ENCODE peak calls at places on chromosomes 5 and 9, in four cellular contexts. One of them, this sample, is unnamed.

GRCh38 chr9:111955048-111955447 is 58.4 kb downstream of the UGCG start:
- DNase-seq in GM12878: no peak
- DNase-seq in fibroblast of lung: no peak
- DNase-seq in HepG2: no peak
- DNase-seq in this sample: no peak

GRCh38 chr5:97231025-97231636 is 48.1 kb upstream of the RIOK2 start:
- DNase-seq in GM12878: peak; percentile 20
- DNase-seq in fibroblast of lung: peak; percentile 71
- DNase-seq in HepG2: peak; percentile 70
- DNase-seq in this sample: peak; percentile 51

GRCh38 chr5:74187757-74188156 is 452.8 kb downstream of the ENC1 start:
- DNase-seq in GM12878: no peak
- DNase-seq in fibroblast of lung: no peak
- DNase-seq in HepG2: no peak
- DNase-seq in this sample: no peak

GRCh38 chr5:74649421-74649973 is 9.0 kb upstream of the ENC1 start:
- DNase-seq in HepG2: no peak
- DNase-seq in GM12878: no peak
- DNase-seq in fibroblast of lung: peak; percentile 71
- DNase-seq in this sample: no peak

GRCh38 chr9:96859461-96860198 is 5.3 kb upstream of the ZNF782 start:
- DNase-seq in HepG2: no peak
- DNase-seq in fibroblast of lung: peak; percentile 71
- DNase-seq in GM12878: no peak
- DNase-seq in this sample: no peak

GRCh38 chr5:97943036-97943435 is 760.0 kb upstream of the RIOK2 start:
- DNase-seq in GM12878: no peak
- DNase-seq in fibroblast of lung: no peak
- DNase-seq in HepG2: no peak
- DNase-seq in this sample: no peak

GRCh38 chr9:36960575-36960955 is 73.5 kb downstream of the PAX5 start:
- DNase-seq in fibroblast of lung: no peak
- DNase-seq in GM12878: no peak
- DNase-seq in HepG2: no peak
- DNase-seq in this sample: no peak

GRCh38 chr5:122311888-122312669 is at the start of gene SNCAIP:
- DNase-seq in fibroblast of lung: peak; percentile 63
- DNase-seq in HepG2: no peak
- DNase-seq in GM12878: no peak
- DNase-seq in this sample: no peak

GRCh38 chr5:150372626-150373025 is 15.1 kb downstream of the TCOF1 start:
- DNase-seq in GM12878: no peak
- DNase-seq in HepG2: no peak
- DNase-seq in fibroblast of lung: no peak
- DNase-seq in this sample: no peak

GRCh38 chr5:10702040-10702629 is 58.9 kb downstream of the DAP start:
- DNase-seq in HepG2: no peak
- DNase-seq in GM12878: no peak
- DNase-seq in fibroblast of lung: peak; percentile 99
- DNase-seq in this sample: no peak

DNA sequence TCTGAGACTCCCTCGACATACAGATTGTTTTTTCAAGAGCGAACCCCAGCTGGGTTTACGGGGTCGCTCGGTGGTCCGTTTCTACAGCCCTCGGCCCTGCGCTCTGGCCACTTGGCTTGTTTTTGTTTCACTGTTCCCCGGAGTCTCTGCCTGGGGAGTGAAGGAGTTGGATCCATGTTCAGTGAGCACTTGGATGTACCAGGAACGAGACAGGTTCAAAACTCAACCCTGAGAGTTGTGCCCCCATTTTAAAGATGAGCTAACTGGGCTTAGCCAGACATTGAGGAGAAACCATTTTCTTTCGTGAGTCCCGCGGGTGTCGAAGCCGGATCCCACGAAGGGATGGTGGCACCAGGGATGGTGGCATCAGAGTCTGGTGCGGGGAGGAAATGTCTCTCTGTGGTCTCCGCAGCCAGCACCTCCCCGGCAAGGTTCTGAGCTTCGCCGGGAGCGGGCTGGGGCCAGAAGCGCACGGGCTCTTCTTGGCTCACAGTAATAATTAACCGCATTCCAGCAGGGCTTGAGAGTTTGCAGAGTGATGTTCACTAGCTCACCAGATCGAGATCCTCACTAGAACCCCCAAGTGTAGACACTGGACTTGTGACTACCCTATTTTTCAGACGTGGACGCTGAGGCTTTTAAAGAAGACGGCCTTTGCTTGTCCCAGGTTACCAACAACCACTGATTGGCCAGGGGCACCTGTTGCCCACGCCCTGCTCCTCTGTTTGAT is 1.0 kb downstream of the MSX2 start:
- DNase-seq in HepG2: no peak
- DNase-seq in fibroblast of lung: peak; percentile 28
- DNase-seq in GM12878: no peak
- DNase-seq in this sample: no peak
- TF ChIP-seq EZH2 in HepG2: no peak
- TF ChIP-seq EZH2 in fibroblast of lung: no peak
- TF ChIP-seq EZH2 in GM12878: no peak
- TF ChIP-seq EZH2 in this sample: no peak

GRCh38 chr9:126057036-126057435 is 269.6 kb upstream of the MVB12B start:
- DNase-seq in fibroblast of lung: no peak
- DNase-seq in GM12878: no peak
- DNase-seq in HepG2: no peak
- DNase-seq in this sample: no peak

GRCh38 chr9:126058631-126059030 is 268.0 kb upstream of the MVB12B start:
- DNase-seq in GM12878: no peak
- DNase-seq in fibroblast of lung: no peak
- DNase-seq in HepG2: no peak
- DNase-seq in this sample: no peak

GRCh38 chr9:126057869-126058467 is 268.7 kb upstream of the MVB12B start:
- DNase-seq in GM12878: no peak
- DNase-seq in HepG2: no peak
- DNase-seq in fibroblast of lung: no peak
- DNase-seq in this sample: no peak

GRCh38 chr9:126056312-126057021 is 270.2 kb upstream of the MVB12B start:
- DNase-seq in fibroblast of lung: no peak
- DNase-seq in GM12878: no peak
- DNase-seq in HepG2: no peak
- DNase-seq in this sample: no peak

DNA sequence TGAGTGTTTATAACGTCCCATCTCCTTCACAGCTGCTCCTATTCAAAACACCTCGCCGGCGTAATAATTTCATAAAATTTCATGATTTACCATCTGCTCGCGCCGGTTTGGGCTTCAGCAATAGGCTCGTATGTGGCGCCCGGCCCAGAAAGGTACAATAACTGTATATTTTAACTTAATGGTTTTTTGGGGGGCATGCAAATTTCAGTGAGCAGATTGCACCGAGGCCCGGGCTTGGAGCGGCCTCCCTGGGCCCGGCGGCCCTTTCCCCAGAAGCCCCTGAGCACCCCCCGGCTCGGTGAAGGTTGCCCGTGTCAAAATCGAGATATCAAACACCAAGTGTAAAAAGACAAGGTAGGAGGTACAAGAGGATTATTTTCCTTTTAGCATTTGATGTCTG is 269.2 kb upstream of the MVB12B start:
- DNase-seq in HepG2: no peak
- DNase-seq in fibroblast of lung: no peak
- DNase-seq in GM12878: no peak
- DNase-seq in this sample: no peak
- TF ChIP-seq CTCF in HepG2: no peak
- TF ChIP-seq CTCF in fibroblast of lung: no peak
- TF ChIP-seq CTCF in GM12878: no peak
- TF ChIP-seq CTCF in this sample: no peak

GRCh38 chr9:93826905-93827544 is 128.1 kb downstream of the BARX1 start:
- DNase-seq in fibroblast of lung: no peak
- DNase-seq in HepG2: no peak
- DNase-seq in GM12878: no peak
- DNase-seq in this sample: no peak

GRCh38 chr9:93826209-93826608 is 128.9 kb downstream of the BARX1 start:
- DNase-seq in GM12878: no peak
- DNase-seq in fibroblast of lung: no peak
- DNase-seq in HepG2: no peak
- DNase-seq in this sample: no peak

GRCh38 chr9:93828331-93829097 is 126.6 kb downstream of the BARX1 start:
- DNase-seq in HepG2: no peak
- DNase-seq in fibroblast of lung: no peak
- DNase-seq in GM12878: no peak
- DNase-seq in this sample: no peak

GRCh38 chr9:93829271-93830223 is 125.6 kb downstream of the BARX1 start:
- DNase-seq in fibroblast of lung: no peak
- DNase-seq in HepG2: no peak
- DNase-seq in GM12878: no peak
- DNase-seq in this sample: no peak

GRCh38 chr9:93827545-93828330 is 127.4 kb downstream of the BARX1 start:
- DNase-seq in fibroblast of lung: peak; percentile 44
- DNase-seq in HepG2: peak; percentile 43
- DNase-seq in GM12878: no peak
- DNase-seq in this sample: no peak
- TF ChIP-seq EZH2 in fibroblast of lung: no peak
- TF ChIP-seq EZH2 in HepG2: no peak
- TF ChIP-seq EZH2 in GM12878: no peak
- TF ChIP-seq EZH2 in this sample: no peak

GRCh38 chr5:58854396-58854795 is 271.5 kb downstream of the RAB3C start:
- DNase-seq in fibroblast of lung: no peak
- DNase-seq in GM12878: no peak
- DNase-seq in HepG2: no peak
- DNase-seq in this sample: no peak

GRCh38 chr5:58847041-58847440 is 264.2 kb downstream of the RAB3C start:
- DNase-seq in HepG2: no peak
- DNase-seq in GM12878: no peak
- DNase-seq in fibroblast of lung: no peak
- DNase-seq in this sample: no peak

GRCh38 chr5:58851571-58851970 is 268.7 kb downstream of the RAB3C start:
- DNase-seq in fibroblast of lung: no peak
- DNase-seq in HepG2: no peak
- DNase-seq in GM12878: no peak
- DNase-seq in this sample: no peak

GRCh38 chr5:58849151-58849550 is 266.3 kb downstream of the RAB3C start:
- DNase-seq in GM12878: no peak
- DNase-seq in fibroblast of lung: peak; percentile 2
- DNase-seq in HepG2: no peak
- DNase-seq in this sample: no peak

GRCh38 chr5:58849995-58850667 is 267.3 kb downstream of the RAB3C start:
- DNase-seq in HepG2: peak; percentile 87
- DNase-seq in GM12878: no peak
- DNase-seq in fibroblast of lung: peak; percentile 17
- DNase-seq in this sample: no peak
- TF ChIP-seq CTCF in HepG2: peak; percentile 51
- TF ChIP-seq CTCF in GM12878: peak; percentile 33
- TF ChIP-seq CTCF in fibroblast of lung: peak; percentile 17
- TF ChIP-seq CTCF in this sample: peak; percentile 61

GRCh38 chr5:139968547-139969261 is 74.4 kb downstream of the NRG2 start:
- DNase-seq in HepG2: peak; percentile 62
- DNase-seq in fibroblast of lung: peak; percentile 61
- DNase-seq in GM12878: peak; percentile 43
- DNase-seq in this sample: peak; percentile 84
- TF ChIP-seq EZH2 in HepG2: peak; percentile 48
- TF ChIP-seq EZH2 in fibroblast of lung: no peak
- TF ChIP-seq EZH2 in GM12878: no peak
- TF ChIP-seq EZH2 in this sample: peak; percentile 14

This sample was measured in DND-41.